ENCODE peak calls at places on chromosomes 12 and 14, in five cellular contexts. R is astrocyte of the cerebellum, H is GM23248, S is aorta, K is NCI-H1694. J is an unnamed sample.
A peak's percentile ranks its signal among the peaks of the same experiment; 100 is the strongest.

GRCh38 chr14:73613046-73613383 is 698 bp downstream of the ACOT6 start:
- DNase-seq in R (no peak), H (no peak), S (no peak), K (peak; percentile 32), J (no peak)

GRCh38 chr12:131676544-131676943 is 34.3 kb upstream of the SFSWAP start:
- DNase-seq in R (no peak), H (no peak), S (no peak), K (no peak), J (no peak)

GRCh38 chr14:53692451-53693330 is 263.9 kb downstream of the BMP4 start:
- DNase-seq in R (no peak), H (no peak), S (no peak), K (peak; percentile 90), J (no peak)

GRCh38 chr14:103260629-103261124 is 73.4 kb upstream of the EIF5 start:
- DNase-seq in R (peak; percentile 3), H (peak; percentile 75), S (no peak), K (peak; percentile 23), J (peak; percentile 67)

GRCh38 chr12:105831372-105831771 is 307.4 kb downstream of the NUAK1 start:
- DNase-seq in R (no peak), H (no peak), S (no peak), K (peak; percentile 38), J (no peak)

GRCh38 chr14:93318927-93319326 is 13.9 kb downstream of the BTBD7 start:
- DNase-seq in R (no peak), H (peak; percentile 34), S (no peak), K (no peak), J (peak; percentile 7)

GRCh38 chr12:6229224-6229748 is 29.1 kb downstream of the CD9 start:
- DNase-seq in R (no peak), H (peak; percentile 46), S (no peak), K (no peak), J (peak; percentile 13)

GRCh38 chr12:91173139-91173538 is 9.5 kb downstream of the DCN start:
- DNase-seq in R (no peak), H (no peak), S (no peak), K (no peak), J (no peak)

GRCh38 chr12:42546709-42547108 is 42.8 kb downstream of the PRICKLE1 start:
- DNase-seq in R (no peak), H (no peak), S (no peak), K (no peak), J (no peak)

GRCh38 chr14:69039287-69039628 is 60.2 kb upstream of the ACTN1 start:
- DNase-seq in R (no peak), H (peak; percentile 85), S (no peak), K (no peak), J (peak; percentile 87)

GRCh38 chr12:121793501-121793835 is at the start of gene RHOF:
- DNase-seq in R (no peak), H (peak; percentile 56), S (no peak), K (no peak), J (peak; percentile 41)

GRCh38 chr14:71486274-71486673 is 446.0 kb upstream of the RGS6 start:
- DNase-seq in R (no peak), H (no peak), S (no peak), K (no peak), J (no peak)

GRCh38 chr14:89566644-89567411 is 149.8 kb upstream of the FOXN3 start:
- DNase-seq in R (no peak), H (no peak), S (no peak), K (no peak), J (no peak)

GRCh38 chr14:70343141-70343540 is 16.3 kb downstream of the COX16 start:
- DNase-seq in R (no peak), H (no peak), S (no peak), K (no peak), J (no peak)